ENCODE peak calls at places on chromosomes 1 and 21, in nine cellular contexts. G is OCI-M1, V is endodermal cell, Z is stomach, Y is left colon, T is substantia nigra, K is sigmoid colon, O is GM04503, C is heart right ventricle. S is an unnamed sample.

GRCh38 chr21:44366586-44367211 is 13.3 kb downstream of the TRPM2 start:
- DNase-seq in G (no peak), V (peak), T (no peak), C (no peak), K (peak), Y (no peak), Z (no peak), O (no peak), S (no peak)

GRCh38 chr1:238628130-238628529 is 737.4 kb upstream of the ZP4 start:
- DNase-seq in G (no peak), Z (no peak), O (peak), Y (no peak), V (no peak), T (no peak), K (no peak), C (no peak), S (no peak)

GRCh38 chr1:171803056-171803455 is 21.6 kb downstream of the METTL13 start:
- DNase-seq in Y (no peak), T (no peak), Z (no peak), C (no peak), O (peak), K (no peak), G (no peak), V (no peak), S (no peak)

GRCh38 chr1:38958967-38959366 is 17.3 kb upstream of the RHBDL2 start:
- DNase-seq in T (no peak), Y (no peak), O (no peak), V (no peak), K (no peak), G (no peak), C (no peak), Z (no peak), S (no peak)

GRCh38 chr1:46171351-46171750 is 3.5 kb upstream of the TSPAN1 start:
- DNase-seq in Z (peak), T (no peak), G (no peak), O (no peak), Y (no peak), V (no peak), K (no peak), C (peak), S (no peak)

GRCh38 chr21:42306366-42307035 is 8.7 kb downstream of the TFF3 start:
- DNase-seq in G (no peak), K (peak), C (no peak), O (no peak), Y (peak), Z (peak), V (peak), T (no peak), S (no peak)

GRCh38 chr1:66271216-66271903 is 262.6 kb upstream of the SGIP1 start:
- DNase-seq in Z (peak), Y (peak), C (peak), O (peak), V (peak), K (peak), G (peak), T (no peak), S (peak)

GRCh38 chr21:36125513-36126121 is 9.3 kb upstream of the CBR3 start:
- DNase-seq in C (peak), O (no peak), Y (no peak), Z (peak), G (peak), K (no peak), V (peak), T (no peak), S (no peak)

GRCh38 chr1:13674386-13674785 is 25.6 kb upstream of the PRDM2 start:
- DNase-seq in G (no peak), T (no peak), Z (no peak), V (no peak), Y (no peak), K (no peak), O (no peak), C (no peak), S (no peak)

GRCh38 chr1:230747886-230748800 is 955 bp downstream of the CAPN9 start:
- DNase-seq in Y (peak), Z (peak), O (no peak), V (no peak), T (no peak), C (no peak), G (no peak), K (no peak), S (no peak)

GRCh38 chr21:44300262-44300959 is 558 bp downstream of the PFKL start:
- DNase-seq in G (peak), C (peak), K (peak), T (no peak), Y (peak), Z (peak), O (no peak), V (peak), S (peak)

GRCh38 chr1:162091681-162092524 is 22.4 kb downstream of the NOS1AP start:
- DNase-seq in O (no peak), K (no peak), Z (no peak), T (no peak), Y (no peak), C (no peak), V (peak), G (peak), S (no peak)

GRCh38 chr21:45074818-45075605 is 632 bp downstream of the ADARB1 start:
- DNase-seq in K (peak), T (no peak), C (no peak), O (no peak), Y (no peak), V (peak), Z (peak), G (no peak), S (no peak)

GRCh38 chr21:40623550-40623949 is 223.4 kb downstream of the DSCAM start:
- DNase-seq in K (no peak), G (no peak), Z (no peak), T (no peak), C (no peak), Y (no peak), O (no peak), V (no peak), S (no peak)

GRCh38 chr1:116340506-116341240 is 32.4 kb upstream of the ATP1A1 start:
- DNase-seq in V (no peak), Y (no peak), K (no peak), Z (no peak), T (no peak), O (no peak), C (no peak), G (no peak), S (no peak)

GRCh38 chr1:37034301-37035013 is at the start of gene GRIK3:
- DNase-seq in O (no peak), V (peak), K (no peak), C (no peak), Y (no peak), G (no peak), T (no peak), Z (no peak), S (peak)

GRCh38 chr21:42601656-42602055 is 51.8 kb upstream of the PDE9A start:
- DNase-seq in O (no peak), K (no peak), C (no peak), V (no peak), G (no peak), Z (no peak), Y (no peak), T (no peak), S (no peak)

GRCh38 chr1:67052741-67053534 is 1.0 kb downstream of the SLC35D1 start:
- DNase-seq in Z (peak), V (peak), C (peak), Y (peak), G (peak), O (no peak), T (no peak), K (peak), S (peak)

GRCh38 chr1:87330201-87330953 is 1.7 kb downstream of the LMO4 start:
- DNase-seq in C (peak), K (peak), O (no peak), Z (peak), Y (peak), G (peak), T (no peak), V (peak), S (no peak)

GRCh38 chr1:232922475-232922874 is 27.9 kb upstream of the NTPCR start:
- DNase-seq in T (no peak), Y (no peak), K (no peak), Z (no peak), O (peak), V (no peak), G (no peak), C (no peak), S (no peak)

GRCh38 chr1:169119405-169119804 is 12.9 kb downstream of the ATP1B1 start:
- DNase-seq in V (no peak), G (no peak), K (no peak), Y (no peak), O (no peak), Z (no peak), C (no peak), T (no peak), S (no peak)

GRCh38 chr1:16607433-16607851 is 5.9 kb downstream of the NBPF1 start:
- DNase-seq in V (peak), K (peak), Y (peak), Z (no peak), O (no peak), T (no peak), G (no peak), C (no peak), S (no peak)

GRCh38 chr1:71046891-71047634 is 553 bp downstream of the PTGER3 start:
- DNase-seq in V (peak), Y (no peak), Z (peak), C (no peak), T (no peak), O (no peak), G (peak), K (peak), S (peak)

GRCh38 chr21:42156690-42157605 is 62.0 kb upstream of the ABCG1 start:
- DNase-seq in G (no peak), T (peak), C (peak), V (peak), K (no peak), Z (no peak), O (no peak), Y (no peak), S (no peak)

GRCh38 chr1:43293171-43293570 is 7.6 kb upstream of the TIE1 start:
- DNase-seq in G (no peak), O (no peak), Y (no peak), Z (no peak), T (no peak), K (no peak), C (no peak), V (no peak), S (no peak)

GRCh38 chr21:39523398-39523797 is 71.6 kb downstream of the SH3BGR start:
- DNase-seq in O (no peak), Y (peak), V (no peak), K (no peak), G (no peak), T (no peak), Z (peak), C (peak), S (no peak)

GRCh38 chr1:155309423-155310021 is 856 bp downstream of the FDPS start:
- DNase-seq in C (peak), T (no peak), Z (peak), K (no peak), O (no peak), G (no peak), Y (peak), V (no peak), S (no peak)

GRCh38 chr1:168341576-168341975 is 60.9 kb downstream of the TBX19 start:
- DNase-seq in G (no peak), O (no peak), Y (no peak), V (no peak), T (no peak), Z (no peak), C (no peak), K (no peak), S (no peak)

S was measured in NCI-H510A.